ENCODE peak calls at places on chromosomes 6 and 20, in seven cellular contexts. R, D, W, E, F, G and V are unnamed samples.

GRCh38 chr6:160355001-160355400 is 6.8 kb downstream of the SLC22A3 start:
- DNase-seq in G (no peak), W (no peak), R (no peak), E (no peak), F (no peak), D (no peak), V (no peak)

GRCh38 chr6:140203611-140204553 is 829.4 kb upstream of the CITED2 start:
- DNase-seq in G (no peak), R (no peak), E (no peak), W (no peak), F (no peak), D (no peak), V (no peak)

GRCh38 chr6:55082021-55082420 is 92.3 kb upstream of the HCRTR2 start:
- DNase-seq in E (no peak), R (no peak), W (no peak), G (no peak), D (no peak), F (no peak), V (no peak)

GRCh38 chr20:47392721-47393073 is 36.2 kb upstream of the ZMYND8 start:
- DNase-seq in G (no peak), W (no peak), D (no peak), F (no peak), R (no peak), E (no peak), V (no peak)

GRCh38 chr6:73180718-73181619 is 44.3 kb downstream of the KHDC1L start:
- DNase-seq in F (no peak), G (peak), D (no peak), W (peak), E (peak), R (peak), V (no peak)

GRCh38 chr6:137973201-137973600 is 106.1 kb downstream of the TNFAIP3 start:
- DNase-seq in G (no peak), R (no peak), E (no peak), D (no peak), F (no peak), W (no peak), V (no peak)

GRCh38 chr6:139256087-139256486 is 35.7 kb downstream of the TXLNB start:
- DNase-seq in F (no peak), D (no peak), W (no peak), R (no peak), G (no peak), E (no peak), V (no peak)

GRCh38 chr6:166351715-166352285 is 9.5 kb upstream of the SFT2D1 start:
- DNase-seq in D (no peak), R (no peak), F (no peak), W (peak), G (peak), E (peak), V (no peak)

GRCh38 chr6:145669627-145670034 is 65.7 kb downstream of the EPM2A start:
- DNase-seq in F (no peak), G (no peak), D (no peak), R (no peak), E (no peak), W (no peak), V (no peak)

GRCh38 chr6:14456941-14457340 is 339.4 kb downstream of the CD83 start:
- DNase-seq in F (no peak), G (no peak), W (no peak), E (no peak), D (no peak), R (no peak), V (no peak)

GRCh38 chr6:68652117-68652536 is 17.0 kb downstream of the ADGRB3 start:
- DNase-seq in D (no peak), G (no peak), F (no peak), E (no peak), W (peak), R (no peak), V (no peak)

GRCh38 chr6:112243861-112244415 is 10.4 kb downstream of the LAMA4 start:
- DNase-seq in W (no peak), D (no peak), G (no peak), E (no peak), R (no peak), F (no peak), V (no peak)

GRCh38 chr20:6519556-6519955 is 247.9 kb upstream of the BMP2 start:
- DNase-seq in G (no peak), W (no peak), F (no peak), R (no peak), E (no peak), D (no peak), V (no peak)

GRCh38 chr20:43507150-43508080 is at the start of gene L3MBTL1:
- DNase-seq in G (no peak), W (peak), R (peak), E (peak), F (peak), D (peak), V (no peak)

GRCh38 chr20:11544029-11544678 is 373.5 kb upstream of the BTBD3 start:
- DNase-seq in F (no peak), R (peak), W (no peak), D (peak), E (peak), G (peak), V (no peak)

GRCh38 chr20:10133532-10133931 is 85.1 kb upstream of the SNAP25 start:
- DNase-seq in F (no peak), G (no peak), R (no peak), E (no peak), W (no peak), D (no peak), V (no peak)

GRCh38 chr20:44714701-44715494 is at the start of gene CCN5:
- DNase-seq in G (no peak), E (peak), W (peak), D (no peak), F (no peak), R (peak), V (no peak)

GRCh38 chr6:53529324-53530036 is 15.4 kb downstream of the GCLC start:
- DNase-seq in W (no peak), E (no peak), D (no peak), F (no peak), G (no peak), R (no peak), V (no peak)

GRCh38 chr20:2385496-2385895 is 4.8 kb downstream of the TGM6 start:
- DNase-seq in W (no peak), R (no peak), D (no peak), G (no peak), F (no peak), E (no peak), V (no peak)

GRCh38 chr20:41956316-41957050 is 338.3 kb upstream of the CHD6 start:
- DNase-seq in D (no peak), F (no peak), R (peak), G (no peak), E (peak), W (peak), V (no peak)

GRCh38 chr6:154276810-154277577 is 79.6 kb downstream of the IPCEF1 start:
- DNase-seq in E (peak), D (no peak), G (no peak), R (peak), F (no peak), W (peak), V (no peak)

GRCh38 chr6:138115191-138115590 is 8.0 kb upstream of the PERP start:
- DNase-seq in D (no peak), F (no peak), R (no peak), G (no peak), W (no peak), E (no peak), V (no peak)

GRCh38 chr20:34971873-34972235 is 16.2 kb downstream of the MYH7B start:
- DNase-seq in W (no peak), D (no peak), R (no peak), E (no peak), G (no peak), F (no peak), V (no peak)

GRCh38 chr6:33317418-33317667 is 201 bp downstream of the ZBTB22 start:
- DNase-seq in W (peak), E (no peak), G (no peak), F (peak), R (peak), D (no peak), V (peak)

GRCh38 chr6:161583561-161583960 is 309.7 kb upstream of the AGPAT4 start:
- DNase-seq in D (no peak), W (no peak), E (no peak), R (no peak), F (no peak), G (no peak), V (no peak)

GRCh38 chr20:47801759-47802158 is 16.5 kb upstream of the SULF2 start:
- DNase-seq in G (no peak), D (no peak), R (no peak), W (no peak), F (no peak), E (no peak), V (no peak)

GRCh38 chr6:166277021-166277420 is 31.2 kb downstream of the PRR18 start:
- DNase-seq in E (no peak), F (no peak), R (no peak), G (no peak), D (no peak), W (no peak), V (no peak)

GRCh38 chr20:13105864-13106457 is 97.2 kb downstream of the SPTLC3 start:
- DNase-seq in W (peak), D (no peak), G (no peak), E (peak), R (peak), F (no peak), V (no peak)

GRCh38 chr20:19815553-19815991 is 57.5 kb downstream of the RIN2 start:
- DNase-seq in D (no peak), F (no peak), E (peak), R (no peak), G (no peak), W (no peak), V (no peak)

DNA sequence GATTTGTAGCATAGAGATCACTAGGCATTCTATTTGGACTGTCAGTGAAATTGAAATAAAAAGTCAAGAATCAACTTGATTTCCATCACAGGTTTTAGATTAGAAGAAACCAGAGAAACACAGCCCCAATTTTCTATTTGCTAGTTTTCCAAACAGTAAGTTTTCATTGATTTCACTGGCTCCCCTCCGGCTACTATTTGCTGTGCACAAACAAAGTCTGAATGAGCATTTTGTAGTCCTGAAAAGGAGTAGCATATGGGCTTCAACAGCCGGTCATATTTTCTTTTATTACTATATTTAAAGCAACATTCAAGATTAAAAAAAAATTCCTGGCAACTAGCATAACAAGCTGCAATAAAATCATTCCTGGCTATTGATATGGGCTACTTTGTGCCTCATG is 48.2 kb downstream of the CARMIL1 start:
- DNase-seq in E (no peak), G (no peak), R (no peak), F (no peak), D (no peak), W (no peak), V (no peak)
- TF ChIP-seq TAF1 in E (no peak), G (no peak), R (no peak), F (no peak), D (no peak), W (no peak), V (no peak)

DNA sequence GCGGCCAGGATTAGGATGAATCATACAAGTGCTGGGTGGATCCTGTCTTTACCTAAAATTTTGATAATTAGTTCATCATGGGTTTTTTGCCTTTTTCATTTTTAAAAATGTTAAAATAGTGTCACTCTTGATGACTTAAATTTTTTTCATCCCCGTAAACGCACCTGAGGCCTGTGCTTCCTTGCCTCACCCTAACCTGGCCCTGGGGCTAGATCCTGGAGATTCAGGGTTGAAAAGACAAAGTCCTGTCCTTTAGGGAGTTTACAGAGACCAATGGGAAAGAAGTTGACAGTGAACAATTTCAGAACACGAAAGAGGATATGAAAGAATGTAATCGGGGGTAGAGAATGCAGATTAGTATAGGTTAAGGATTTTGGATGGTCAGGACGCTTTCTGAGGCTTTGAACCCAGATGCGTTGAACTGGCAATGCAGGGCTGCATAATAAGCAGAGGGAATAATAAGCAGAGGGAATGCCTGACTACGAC is 1.6 kb upstream of the FBXO5 start:
- DNase-seq in E (no peak), F (no peak), D (no peak), W (no peak), R (no peak), G (peak), V (no peak)
- TF ChIP-seq TAF1 in E (no peak), F (no peak), D (no peak), W (no peak), R (no peak), G (peak), V (no peak)

GRCh38 chr6:1395941-1396908 is 6.8 kb downstream of the FOXF2 start:
- DNase-seq in D (no peak), E (no peak), W (no peak), G (no peak), R (no peak), F (no peak), V (no peak)

GRCh38 chr6:1395496-1395895 is 6.1 kb downstream of the FOXF2 start:
- DNase-seq in W (no peak), R (no peak), G (no peak), E (no peak), F (no peak), D (no peak), V (no peak)

GRCh38 chr6:1392813-1393640 is 3.7 kb downstream of the FOXF2 start:
- DNase-seq in F (peak), G (no peak), E (no peak), D (no peak), W (no peak), R (no peak), V (no peak)

GRCh38 chr6:1393641-1394283 is 4.4 kb downstream of the FOXF2 start:
- DNase-seq in G (no peak), W (no peak), E (no peak), D (no peak), R (no peak), F (no peak), V (no peak)

GRCh38 chr6:1394591-1395463 is 5.5 kb downstream of the FOXF2 start:
- DNase-seq in F (no peak), E (no peak), W (no peak), G (no peak), R (no peak), D (no peak), V (no peak)
- TF ChIP-seq TAF1 in F (no peak), E (no peak), W (no peak), G (no peak), R (no peak), D (no peak), V (no peak)

DNA sequence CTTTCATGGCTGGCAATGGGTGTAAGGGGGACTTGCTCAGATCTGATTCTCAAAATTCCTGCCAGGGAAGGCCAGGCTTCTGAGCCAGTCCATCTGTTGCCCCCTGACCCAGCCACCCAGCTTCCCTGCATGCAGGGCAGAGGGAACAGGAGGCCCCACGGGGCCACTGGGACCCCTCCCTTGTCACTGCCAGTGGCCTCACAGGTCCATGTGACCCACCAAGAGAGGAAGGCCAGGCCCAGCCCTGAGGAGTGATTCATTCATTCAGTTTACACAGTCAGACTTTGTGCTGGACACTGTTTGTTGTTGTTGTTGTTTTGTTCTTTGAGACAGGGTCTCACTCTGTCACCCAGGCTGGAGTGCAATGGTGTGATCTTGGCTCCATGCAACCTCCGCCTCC is 39.5 kb downstream of the UBE2V1 start:
- DNase-seq in R (no peak), E (no peak), W (no peak), G (no peak), D (no peak), F (no peak), V (no peak)
- TF ChIP-seq TAF1 in R (no peak), E (no peak), W (no peak), G (no peak), D (no peak), F (no peak), V (no peak)

GRCh38 chr6:30227763-30228487 is 14.7 kb upstream of the TRIM26 start:
- DNase-seq in F (no peak), W (no peak), R (no peak), G (peak), E (no peak), D (no peak), V (no peak)
- TF ChIP-seq TAF1 in F (no peak), W (no peak), R (no peak), G (no peak), E (no peak), D (no peak), V (no peak)

GRCh38 chr6:1540864-1541521 is 68.7 kb upstream of the FOXC1 start:
- DNase-seq in G (no peak), W (no peak), E (peak), D (no peak), F (no peak), R (no peak), V (no peak)

GRCh38 chr6:1536526-1537429 is 72.9 kb upstream of the FOXC1 start:
- DNase-seq in F (no peak), R (no peak), E (no peak), G (no peak), W (no peak), D (no peak), V (no peak)

GRCh38 chr6:1535295-1535694 is 74.4 kb upstream of the FOXC1 start:
- DNase-seq in D (no peak), G (no peak), F (no peak), R (no peak), W (no peak), E (no peak), V (no peak)

GRCh38 chr6:1538810-1539482 is 70.8 kb upstream of the FOXC1 start:
- DNase-seq in D (no peak), G (no peak), F (no peak), E (no peak), R (no peak), W (no peak), V (no peak)

DNA sequence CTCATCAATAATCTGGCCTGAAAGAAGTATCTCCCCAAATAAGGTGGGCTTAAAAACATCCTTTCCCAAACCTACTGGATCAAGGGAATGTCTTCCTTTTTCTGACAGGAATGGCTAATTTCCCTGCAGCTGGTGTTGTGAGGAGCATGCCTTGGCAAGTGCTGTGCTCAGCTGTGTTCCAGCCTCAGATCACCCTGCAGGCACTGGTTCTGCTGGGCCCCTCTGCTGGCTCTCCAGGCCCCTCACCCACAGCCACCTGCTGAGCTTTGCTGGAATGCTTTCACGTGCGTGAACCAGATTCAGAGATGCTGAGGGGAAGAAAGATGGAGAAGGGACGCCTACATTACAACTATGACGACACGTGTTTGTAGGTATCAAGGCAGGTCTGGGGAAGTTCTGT is 71.4 kb upstream of the FOXC1 start:
- DNase-seq in D (no peak), R (no peak), G (no peak), W (no peak), E (no peak), F (no peak), V (no peak)
- TF ChIP-seq TAF1 in D (no peak), R (no peak), G (no peak), W (no peak), E (no peak), F (no peak), V (no peak)

DNA sequence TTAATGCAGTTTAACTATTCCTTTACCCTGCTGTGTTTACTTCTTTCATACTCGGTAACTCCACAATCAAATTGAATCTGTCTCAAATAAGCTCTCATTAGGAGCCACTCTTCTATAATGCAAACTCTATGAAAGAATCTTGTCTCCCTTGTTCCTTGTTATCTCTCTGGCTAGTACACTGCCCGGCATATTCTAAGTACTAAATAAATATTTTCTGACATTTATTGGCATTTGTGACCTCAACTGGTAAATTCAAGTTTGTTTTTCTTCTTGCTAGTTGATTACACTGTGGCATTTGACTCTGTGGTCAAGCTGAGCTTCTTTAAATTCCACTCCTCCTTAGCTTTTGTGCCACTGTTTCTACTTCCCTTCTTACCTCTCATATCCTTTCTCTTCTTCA is 237.6 kb upstream of the KHDRBS2 start:
- DNase-seq in R (no peak), G (no peak), F (no peak), E (no peak), D (no peak), W (no peak), V (no peak)
- TF ChIP-seq TAF1 in R (no peak), G (no peak), F (no peak), E (no peak), D (no peak), W (no peak), V (no peak)